ENCODE peak calls at places on chromosomes 4 and X, in six cellular contexts. E, C, V, Z, I and X are unnamed samples.

GRCh38 chrX:65581661-65582339 is 47.2 kb upstream of the LAS1L start:
- DNase-seq in E (peak; percentile 51), C (no peak), V (peak; percentile 60), Z (peak; percentile 59), I (peak; percentile 26), X (peak; percentile 78)

GRCh38 chr4:120207021-120207420 is 140.4 kb upstream of the MAD2L1 start:
- DNase-seq in E (no peak), C (no peak), V (no peak), Z (no peak), I (no peak), X (no peak)

GRCh38 chrX:40267334-40268118 is 169.8 kb upstream of the BCOR start:
- DNase-seq in E (peak; percentile 3), C (peak; percentile 19), V (no peak), Z (no peak), I (no peak), X (peak; percentile 92)

GRCh38 chrX:51891821-51892551 is 1.4 kb upstream of the MAGED1 start:
- DNase-seq in E (peak; percentile 7), C (no peak), V (no peak), Z (no peak), I (no peak), X (peak; percentile 32)

GRCh38 chr4:48967626-48968025 is 18.4 kb upstream of the CWH43 start:
- DNase-seq in E (no peak), C (no peak), V (no peak), Z (no peak), I (no peak), X (no peak)

GRCh38 chr4:73021634-73022033 is 47.9 kb downstream of the COX18 start:
- DNase-seq in E (peak; percentile 63), C (no peak), V (peak; percentile 18), Z (peak; percentile 17), I (peak; percentile 24), X (peak; percentile 46)

GRCh38 chr4:120769227-120769626 is 153.3 kb downstream of the PRDM5 start:
- DNase-seq in E (peak; percentile 16), C (no peak), V (no peak), Z (no peak), I (no peak), X (no peak)

GRCh38 chr4:145786830-145787229 is 106.9 kb downstream of the C4orf51 start:
- DNase-seq in E (no peak), C (no peak), V (no peak), Z (no peak), I (no peak), X (no peak)

GRCh38 chrX:51568586-51568985 is 50.1 kb downstream of the CENPVL3 start:
- DNase-seq in E (no peak), C (no peak), V (no peak), Z (no peak), I (no peak), X (no peak)

DNA sequence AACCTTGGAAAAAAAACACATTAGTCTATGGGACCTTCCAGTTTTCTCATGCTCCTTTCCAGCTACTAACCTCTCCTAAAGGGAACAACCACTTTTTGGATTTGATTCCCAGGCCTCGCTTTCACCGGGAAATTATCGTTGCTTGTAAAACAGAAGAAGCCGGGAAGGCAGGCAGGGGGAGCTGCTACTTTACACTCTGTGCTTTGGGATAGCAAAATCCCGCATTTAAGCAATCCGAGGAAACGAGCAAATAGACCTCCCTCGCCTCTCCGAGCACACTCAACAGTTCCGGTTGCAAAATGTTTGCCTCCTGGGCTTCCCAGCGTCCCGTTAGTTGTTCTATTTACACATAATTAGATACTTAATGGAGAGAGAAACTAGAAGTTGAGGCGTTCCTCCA is 1.2 kb downstream of the CD38 start:
- DNase-seq in E (peak; percentile 60), C (no peak), V (no peak), Z (peak; percentile 49), I (peak; percentile 46), X (peak; percentile 88)
- TF ChIP-seq MYC in E (no peak), C (no peak), V (no peak), Z (no peak), I (no peak), X (peak; percentile 60)

GRCh38 chr4:34417160-34417559 is 1827.2 kb downstream of the ARAP2 start:
- DNase-seq in E (no peak), C (no peak), V (no peak), Z (no peak), I (no peak), X (no peak)

DNA sequence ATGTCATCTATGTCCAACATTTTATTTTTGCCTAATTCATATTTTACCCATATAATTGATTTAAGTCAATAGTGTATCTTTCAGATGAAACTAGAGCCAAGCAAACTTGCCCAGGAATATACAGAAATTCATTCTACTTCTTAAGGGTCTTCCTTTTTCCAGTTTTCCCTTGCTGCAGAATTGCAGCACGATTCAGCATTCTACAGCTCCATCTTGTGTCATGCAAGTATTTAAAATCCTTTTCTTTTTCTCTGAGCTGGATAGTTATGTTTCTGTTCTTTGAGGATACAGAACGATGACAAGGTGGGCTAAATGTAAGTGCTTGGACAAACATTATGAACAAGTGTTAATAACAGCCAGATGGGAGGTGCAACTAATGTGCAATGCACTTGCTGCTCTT is 1821.8 kb downstream of the ARAP2 start:
- DNase-seq in E (no peak), C (no peak), V (no peak), Z (no peak), I (no peak), X (no peak)
- TF ChIP-seq CTCF in E (no peak), C (no peak), V (no peak), Z (peak; percentile 21), I (no peak), X (no peak)

GRCh38 chrX:38279188-38279587 is 48.1 kb downstream of the RPGR start:
- DNase-seq in E (no peak), C (no peak), V (no peak), Z (no peak), I (peak; percentile 2), X (no peak)

GRCh38 chrX:38278682-38279081 is 48.6 kb downstream of the RPGR start:
- DNase-seq in E (no peak), C (no peak), V (no peak), Z (no peak), I (no peak), X (no peak)

GRCh38 chrX:38277136-38277535 is 50.2 kb downstream of the RPGR start:
- DNase-seq in E (no peak), C (no peak), V (no peak), Z (no peak), I (no peak), X (no peak)

GRCh38 chrX:38276089-38276488 is 51.2 kb downstream of the RPGR start:
- DNase-seq in E (no peak), C (no peak), V (no peak), Z (no peak), I (no peak), X (no peak)

DNA sequence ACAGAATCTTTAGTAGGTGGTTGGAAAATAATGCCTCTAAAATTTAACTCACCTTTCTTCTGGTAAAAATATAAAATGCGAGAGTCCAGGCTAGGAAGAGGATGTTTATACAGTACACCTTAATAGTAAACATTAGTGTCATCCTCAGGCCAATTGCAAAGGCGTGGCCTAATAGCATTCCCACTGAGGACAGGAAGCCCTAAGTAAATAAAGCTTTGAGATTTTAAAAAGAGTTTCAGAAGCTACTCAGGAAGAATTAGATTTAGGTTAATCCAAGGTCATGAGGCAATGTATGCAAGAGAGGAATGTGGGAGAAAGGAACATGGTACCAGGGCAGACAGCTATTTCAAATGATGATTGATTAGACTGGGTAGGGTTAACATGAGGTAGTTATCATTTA is 49.5 kb downstream of the RPGR start:
- DNase-seq in E (no peak), C (no peak), V (no peak), Z (no peak), I (peak; percentile 62), X (no peak)
- TF ChIP-seq MYC in E (no peak), C (no peak), V (no peak), Z (no peak), I (no peak), X (no peak)

GRCh38 chr4:6198278-6198677 is 2.1 kb downstream of the JAKMIP1 start:
- DNase-seq in E (no peak), C (no peak), V (no peak), Z (no peak), I (no peak), X (no peak)

GRCh38 chr4:6198768-6199343 is 1.5 kb downstream of the JAKMIP1 start:
- DNase-seq in E (no peak), C (no peak), V (no peak), Z (no peak), I (no peak), X (no peak)

GRCh38 chr4:6196871-6197270 is 3.5 kb downstream of the JAKMIP1 start:
- DNase-seq in E (no peak), C (no peak), V (no peak), Z (no peak), I (no peak), X (no peak)

GRCh38 chr4:6196324-6196723 is 4.0 kb downstream of the JAKMIP1 start:
- DNase-seq in E (no peak), C (no peak), V (no peak), Z (no peak), I (no peak), X (no peak)

DNA sequence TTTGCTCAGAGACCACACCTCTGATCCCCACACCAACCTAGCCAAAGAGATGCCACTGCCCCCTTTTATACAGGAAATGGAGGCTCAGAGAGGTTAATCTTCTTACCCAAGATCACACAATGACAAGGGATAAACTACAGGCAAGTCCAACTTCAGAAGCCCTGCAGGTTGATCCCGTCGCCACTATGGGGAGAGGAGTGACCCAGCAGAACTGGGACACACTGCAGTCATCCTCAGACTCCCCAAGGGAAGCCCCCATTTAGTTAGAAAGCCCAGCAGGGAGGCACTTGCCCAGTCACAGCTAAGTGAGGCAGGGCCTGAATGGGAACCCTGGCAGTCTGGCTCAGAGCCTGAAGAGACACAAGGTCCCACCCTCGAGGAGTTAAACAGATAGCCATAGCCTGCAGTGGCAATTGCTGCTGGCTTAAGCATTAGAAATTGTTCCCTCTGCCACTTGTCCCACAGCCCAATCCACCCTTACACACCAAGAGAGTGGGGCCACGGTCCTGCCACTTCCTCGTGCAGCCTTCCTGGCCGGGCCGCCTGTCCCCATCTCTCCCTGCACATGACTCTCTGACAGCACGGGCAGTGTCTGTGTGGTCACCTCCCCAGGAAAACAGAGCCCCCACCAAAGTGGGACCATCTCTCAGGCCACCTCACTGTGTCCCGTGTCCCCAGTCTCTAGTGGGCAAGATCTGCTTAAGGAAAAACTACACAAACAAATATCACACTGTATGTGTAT is 2.7 kb downstream of the JAKMIP1 start:
- DNase-seq in E (no peak), C (no peak), V (no peak), Z (no peak), I (no peak), X (no peak)
- TF ChIP-seq CTCF in E (no peak), C (no peak), V (no peak), Z (no peak), I (no peak), X (no peak)

GRCh38 chr4:17517664-17518063 is 2.7 kb downstream of the CLRN2 start:
- DNase-seq in E (no peak), C (no peak), V (no peak), Z (no peak), I (no peak), X (no peak)
- TF ChIP-seq MYC in E (no peak), C (no peak), V (no peak), Z (no peak), I (no peak), X (no peak)

DNA sequence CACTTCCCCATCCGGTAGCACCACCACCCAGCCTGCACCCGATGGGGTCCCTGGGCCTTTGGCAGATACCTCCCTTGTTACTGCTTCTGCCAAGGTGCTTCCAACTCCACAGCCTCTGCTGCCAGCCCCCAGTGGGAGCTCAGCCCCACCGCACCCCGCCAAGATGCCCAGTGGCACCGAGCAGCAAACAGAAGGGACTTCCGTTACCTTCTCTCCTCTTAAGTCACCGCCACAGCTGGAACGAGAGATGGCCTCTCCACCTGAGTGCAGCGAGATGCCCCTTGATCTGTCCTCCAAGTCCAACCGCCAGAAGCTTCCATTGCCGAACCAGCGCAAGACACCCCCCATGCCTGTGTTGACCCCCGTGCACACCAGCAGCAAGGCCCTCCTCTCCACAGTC is 31.9 kb downstream of the BCORL1 start:
- DNase-seq in E (no peak), C (no peak), V (no peak), Z (no peak), I (no peak), X (no peak)
- TF ChIP-seq CTCF in E (no peak), C (no peak), V (no peak), Z (no peak), I (no peak), X (no peak)